ENCODE peak calls at places on chromosomes 1 and 21, in nine cellular contexts. F, K, M, W, Y, D, V, E and G are unnamed samples.
A peak's percentile ranks its signal among the peaks of the same experiment; 100 is the strongest.

GRCh38 chr1:4379451-4380175 is 274.8 kb upstream of the AJAP1 start:
- DNase-seq in F (no peak), K (no peak), M (no peak), W (no peak), Y (no peak), D (no peak), V (peak; percentile 87), E (no peak), G (no peak)

GRCh38 chr1:247324204-247324787 is 7.4 kb downstream of the ZNF496 start:
- DNase-seq in F (no peak), K (no peak), M (no peak), W (no peak), Y (no peak), D (no peak), V (no peak), E (no peak), G (no peak)

GRCh38 chr21:46437511-46437910 is 21.2 kb upstream of the DIP2A start:
- DNase-seq in F (no peak), K (no peak), M (no peak), W (no peak), Y (no peak), D (no peak), V (no peak), E (no peak), G (no peak)

GRCh38 chr1:164101802-164102201 is 457.2 kb upstream of the PBX1 start:
- DNase-seq in F (no peak), K (no peak), M (no peak), W (no peak), Y (no peak), D (no peak), V (peak; percentile 4), E (no peak), G (no peak)

GRCh38 chr1:87814573-87814972 is 485.9 kb downstream of the LMO4 start:
- DNase-seq in F (no peak), K (no peak), M (no peak), W (no peak), Y (no peak), D (no peak), V (no peak), E (no peak), G (no peak)

GRCh38 chr1:235500971-235501540 is 3.2 kb downstream of the B3GALNT2 start:
- DNase-seq in F (no peak), K (no peak), M (no peak), W (no peak), Y (no peak), D (no peak), V (no peak), E (no peak), G (no peak)

GRCh38 chr1:66503841-66504470 is 30.0 kb upstream of the SGIP1 start:
- DNase-seq in F (peak; percentile 52), K (peak; percentile 56), M (no peak), W (peak; percentile 19), Y (peak; percentile 20), D (no peak), V (peak; percentile 61), E (peak; percentile 74), G (peak; percentile 13)

GRCh38 chr1:93842750-93843500 is 36.1 kb downstream of the DNTTIP2 start:
- DNase-seq in F (no peak), K (no peak), M (no peak), W (no peak), Y (no peak), D (no peak), V (no peak), E (peak; percentile 62), G (no peak)

GRCh38 chr1:3610165-3610822 is 1.0 kb downstream of the MEGF6 start:
- DNase-seq in F (no peak), K (no peak), M (no peak), W (peak; percentile 44), Y (no peak), D (no peak), V (no peak), E (peak; percentile 36), G (no peak)

GRCh38 chr1:235093013-235093618 is 35.5 kb downstream of the TOMM20 start:
- DNase-seq in F (no peak), K (peak; percentile 65), M (no peak), W (no peak), Y (no peak), D (peak; percentile 57), V (no peak), E (peak; percentile 72), G (peak; percentile 33)

GRCh38 chr21:27157097-27157496 is 190.2 kb upstream of the ADAMTS5 start:
- DNase-seq in F (no peak), K (no peak), M (no peak), W (no peak), Y (no peak), D (no peak), V (no peak), E (no peak), G (no peak)

GRCh38 chr1:117612517-117613248 is 6.8 kb downstream of the TENT5C start:
- DNase-seq in F (no peak), K (no peak), M (peak; percentile 49), W (no peak), Y (no peak), D (peak; percentile 21), V (peak; percentile 21), E (no peak), G (no peak)
- H3K4me3 ChIP-seq in F (no peak overlapping the region), K (no peak overlapping the region), M (no peak overlapping the region), W (no peak overlapping the region), Y (no peak overlapping the region), D (no peak overlapping the region), V (peak overlapping the region; percentile 94), E (no peak overlapping the region), G (no peak overlapping the region)

DNA sequence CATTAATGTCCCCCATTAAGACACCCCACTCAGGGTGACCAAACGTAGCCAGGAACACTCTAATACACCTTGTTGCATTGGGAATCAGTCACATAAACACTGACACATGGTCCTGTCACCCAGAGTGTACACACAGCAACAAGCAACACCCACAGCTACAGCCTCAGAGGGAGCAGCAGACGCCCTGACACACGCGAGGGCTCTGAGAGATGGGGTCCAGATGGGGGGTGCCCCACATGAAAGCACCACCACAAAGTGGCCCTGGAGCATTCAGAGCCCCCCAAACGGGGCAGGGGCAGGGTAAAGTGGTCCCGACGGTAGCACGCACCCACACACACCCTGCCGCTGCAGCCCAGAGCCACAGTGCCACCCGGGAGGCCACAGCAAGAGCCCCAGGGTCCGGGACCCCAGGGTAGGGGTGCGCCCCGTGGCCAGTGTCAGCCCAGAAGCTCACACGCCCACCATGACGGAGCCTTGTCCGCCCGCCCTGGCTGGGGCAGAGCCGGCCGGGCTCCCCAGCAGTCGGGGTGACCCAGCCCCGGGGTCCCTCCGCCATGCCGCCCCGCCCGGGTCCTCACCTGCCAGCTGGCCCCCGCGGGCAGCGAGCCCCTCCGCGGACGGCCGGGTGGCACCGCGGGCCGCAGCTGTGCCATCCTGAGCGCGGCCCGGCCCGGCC is 47.3 kb downstream of the RAP1GAP start:
- DNase-seq in F (no peak), K (no peak), M (no peak), W (no peak), Y (no peak), D (no peak), V (no peak), E (no peak), G (peak; percentile 65)
- H3K4me3 ChIP-seq in F (peak overlapping the region; percentile 74), K (peak overlapping the region; percentile 33), M (no peak overlapping the region), W (no peak overlapping the region), Y (no peak overlapping the region), D (peak overlapping the region; percentile 57), V (no peak overlapping the region), E (no peak overlapping the region), G (peak overlapping the region; percentile 87)

DNA sequence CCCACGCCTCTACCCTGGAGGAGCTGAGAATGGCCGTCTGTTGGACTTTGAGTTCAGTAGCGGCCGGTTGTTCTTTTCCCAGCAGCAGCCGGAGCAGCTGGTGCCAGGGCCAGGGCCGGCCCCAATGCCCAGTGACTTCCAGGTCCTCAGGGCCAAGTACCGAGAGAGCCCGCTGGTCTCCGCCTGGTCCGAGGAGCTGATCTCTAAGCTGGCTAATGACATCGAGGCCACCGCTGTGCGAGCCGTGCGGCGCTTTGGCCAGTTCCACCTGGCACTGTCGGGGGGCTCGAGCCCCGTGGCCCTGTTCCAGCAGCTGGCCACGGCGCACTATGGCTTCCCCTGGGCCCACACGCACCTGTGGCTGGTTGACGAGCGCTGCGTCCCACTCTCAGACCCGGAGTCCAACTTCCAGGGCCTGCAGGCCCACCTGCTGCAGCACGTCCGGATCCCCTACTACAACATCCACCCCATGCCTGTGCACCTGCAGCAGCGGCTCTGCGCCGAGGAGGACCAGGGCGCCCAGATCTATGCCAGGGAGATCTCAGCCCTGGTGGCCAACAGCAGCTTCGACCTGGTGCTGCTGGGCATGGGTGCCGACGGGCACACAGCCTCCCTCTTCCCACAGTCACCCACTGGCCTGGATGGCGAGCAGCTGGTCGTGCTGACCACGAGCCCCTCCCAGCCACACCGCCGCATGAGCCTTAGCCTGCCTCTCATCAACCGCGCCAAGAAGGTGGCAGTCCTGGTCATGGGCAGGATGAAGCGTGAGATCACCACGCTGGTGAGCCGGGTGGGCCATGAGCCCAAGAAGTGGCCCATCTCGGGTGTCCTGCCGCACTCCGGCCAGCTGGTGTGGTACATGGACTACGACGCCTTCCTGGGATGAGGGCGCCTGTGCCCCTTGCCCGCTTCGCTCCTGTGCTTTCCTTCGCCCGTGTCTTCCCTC is 28.4 kb upstream of the SPSB1 start:
- DNase-seq in F (no peak), K (no peak), M (no peak), W (no peak), Y (no peak), D (peak; percentile 75), V (no peak), E (no peak), G (no peak)
- H3K4me3 ChIP-seq in F (peak overlapping the region; percentile 15), K (no peak overlapping the region), M (no peak overlapping the region), W (no peak overlapping the region), Y (no peak overlapping the region), D (no peak overlapping the region), V (no peak overlapping the region), E (no peak overlapping the region), G (no peak overlapping the region)

GRCh38 chr1:60895167-60896124 is 186.9 kb upstream of the NFIA start:
- DNase-seq in F (no peak), K (no peak), M (no peak), W (no peak), Y (no peak), D (no peak), V (no peak), E (no peak), G (no peak)

GRCh38 chr1:60898413-60898812 is 183.9 kb upstream of the NFIA start:
- DNase-seq in F (no peak), K (no peak), M (no peak), W (no peak), Y (no peak), D (no peak), V (no peak), E (no peak), G (no peak)

GRCh38 chr1:60898987-60899386 is 183.4 kb upstream of the NFIA start:
- DNase-seq in F (no peak), K (no peak), M (no peak), W (no peak), Y (no peak), D (no peak), V (peak; percentile 56), E (no peak), G (no peak)

GRCh38 chr1:60899464-60899863 is 182.9 kb upstream of the NFIA start:
- DNase-seq in F (no peak), K (no peak), M (no peak), W (no peak), Y (no peak), D (no peak), V (no peak), E (no peak), G (no peak)

DNA sequence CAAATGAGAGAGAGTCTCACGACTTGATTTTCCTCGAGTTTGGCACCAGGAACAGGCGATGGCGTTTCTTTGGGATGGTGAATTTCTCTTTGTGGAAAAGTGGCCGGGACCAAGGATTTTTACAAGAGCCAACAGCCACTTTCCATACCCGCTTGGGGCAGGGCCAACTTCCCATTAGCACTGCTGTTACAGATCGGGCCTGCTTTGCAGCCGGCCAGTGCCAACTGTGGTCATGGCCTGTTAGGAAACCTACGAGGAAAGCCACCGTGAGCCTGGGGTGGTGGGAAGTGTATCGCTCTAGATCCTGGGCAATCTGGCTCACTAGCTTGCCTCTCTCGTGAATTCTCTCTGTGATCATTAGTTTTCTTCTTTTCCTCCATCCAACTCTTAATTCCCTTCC is 185.4 kb upstream of the NFIA start:
- DNase-seq in F (no peak), K (no peak), M (no peak), W (no peak), Y (no peak), D (no peak), V (no peak), E (no peak), G (no peak)
- H3K4me3 ChIP-seq in F (no peak overlapping the region), K (no peak overlapping the region), M (no peak overlapping the region), W (no peak overlapping the region), Y (no peak overlapping the region), D (no peak overlapping the region), V (no peak overlapping the region), E (no peak overlapping the region), G (no peak overlapping the region)